ENCODE peak calls at places on chromosomes 7 and 10, in nine cellular contexts. One of them, this sample, is unnamed.
A peak's percentile ranks its signal among the peaks of the same experiment; 100 is the strongest.

GRCh38 chr7:140533394-140533872 is 54.1 kb upstream of the MKRN1 start:
- DNase-seq in epithelial cell of proximal tubule: no peak
- DNase-seq in aorta: no peak
- DNase-seq in H7: no peak
- DNase-seq in hepatocyte: peak; percentile 41
- DNase-seq in thoracic aorta: no peak
- DNase-seq in GM06990: no peak
- DNase-seq in AG10803: peak; percentile 14
- DNase-seq in fibroblast of lung: no peak
- DNase-seq in this sample: no peak

GRCh38 chr10:47207280-47207613 is 92.8 kb upstream of the GDF10 start:
- DNase-seq in epithelial cell of proximal tubule: no peak
- DNase-seq in aorta: no peak
- DNase-seq in H7: no peak
- DNase-seq in hepatocyte: peak; percentile 49
- DNase-seq in thoracic aorta: no peak
- DNase-seq in GM06990: no peak
- DNase-seq in AG10803: peak; percentile 5
- DNase-seq in fibroblast of lung: peak; percentile 25
- DNase-seq in this sample: no peak

GRCh38 chr7:8937204-8937603 is 503.8 kb downstream of the NXPH1 start:
- DNase-seq in epithelial cell of proximal tubule: no peak
- DNase-seq in aorta: no peak
- DNase-seq in H7: no peak
- DNase-seq in hepatocyte: no peak
- DNase-seq in thoracic aorta: no peak
- DNase-seq in GM06990: no peak
- DNase-seq in AG10803: no peak
- DNase-seq in fibroblast of lung: no peak
- DNase-seq in this sample: no peak

GRCh38 chr7:29236649-29237048 is 42.1 kb downstream of the CHN2 start:
- DNase-seq in epithelial cell of proximal tubule: no peak
- DNase-seq in aorta: no peak
- DNase-seq in H7: no peak
- DNase-seq in hepatocyte: no peak
- DNase-seq in thoracic aorta: no peak
- DNase-seq in GM06990: no peak
- DNase-seq in AG10803: no peak
- DNase-seq in fibroblast of lung: no peak
- DNase-seq in this sample: no peak

GRCh38 chr7:138324905-138325304 is 135.2 kb upstream of the TRIM24 start:
- DNase-seq in epithelial cell of proximal tubule: no peak
- DNase-seq in aorta: no peak
- DNase-seq in H7: no peak
- DNase-seq in hepatocyte: no peak
- DNase-seq in thoracic aorta: no peak
- DNase-seq in GM06990: no peak
- DNase-seq in AG10803: no peak
- DNase-seq in fibroblast of lung: no peak
- DNase-seq in this sample: no peak

GRCh38 chr7:3239291-3239691 is 61.8 kb upstream of the SDK1 start:
- DNase-seq in epithelial cell of proximal tubule: peak; percentile 82
- DNase-seq in aorta: no peak
- DNase-seq in H7: no peak
- DNase-seq in hepatocyte: no peak
- DNase-seq in thoracic aorta: no peak
- DNase-seq in GM06990: no peak
- DNase-seq in AG10803: no peak
- DNase-seq in fibroblast of lung: no peak
- DNase-seq in this sample: no peak

GRCh38 chr10:16986406-16987128 is 143.0 kb downstream of the CUBN start:
- DNase-seq in epithelial cell of proximal tubule: no peak
- DNase-seq in aorta: no peak
- DNase-seq in H7: no peak
- DNase-seq in hepatocyte: no peak
- DNase-seq in thoracic aorta: no peak
- DNase-seq in GM06990: no peak
- DNase-seq in AG10803: peak; percentile 95
- DNase-seq in fibroblast of lung: peak; percentile 60
- DNase-seq in this sample: no peak

GRCh38 chr7:98202367-98203195 is 8.7 kb upstream of the BHLHA15 start:
- DNase-seq in epithelial cell of proximal tubule: no peak
- DNase-seq in aorta: no peak
- DNase-seq in H7: no peak
- DNase-seq in hepatocyte: no peak
- DNase-seq in thoracic aorta: no peak
- DNase-seq in GM06990: peak; percentile 94
- DNase-seq in AG10803: no peak
- DNase-seq in fibroblast of lung: no peak
- DNase-seq in this sample: peak; percentile 98

GRCh38 chr10:46223626-46224413 is 63.0 kb upstream of the ANTXRL start:
- DNase-seq in epithelial cell of proximal tubule: no peak
- DNase-seq in aorta: no peak
- DNase-seq in H7: no peak
- DNase-seq in hepatocyte: no peak
- DNase-seq in thoracic aorta: no peak
- DNase-seq in GM06990: no peak
- DNase-seq in AG10803: no peak
- DNase-seq in fibroblast of lung: no peak
- DNase-seq in this sample: no peak

GRCh38 chr7:123643495-123644428 is 11.9 kb upstream of the LMOD2 start:
- DNase-seq in epithelial cell of proximal tubule: peak; percentile 15
- DNase-seq in aorta: no peak
- DNase-seq in H7: peak; percentile 72
- DNase-seq in hepatocyte: peak; percentile 59
- DNase-seq in thoracic aorta: no peak
- DNase-seq in GM06990: no peak
- DNase-seq in AG10803: peak; percentile 43
- DNase-seq in fibroblast of lung: peak; percentile 85
- DNase-seq in this sample: no peak

GRCh38 chr10:93376372-93377296 is 105.5 kb downstream of the MYOF start:
- DNase-seq in epithelial cell of proximal tubule: peak; percentile 41
- DNase-seq in aorta: peak; percentile 67
- DNase-seq in H7: peak; percentile 68
- DNase-seq in hepatocyte: peak; percentile 87
- DNase-seq in thoracic aorta: peak; percentile 33
- DNase-seq in GM06990: peak; percentile 9
- DNase-seq in AG10803: peak; percentile 87
- DNase-seq in fibroblast of lung: peak; percentile 93
- DNase-seq in this sample: peak; percentile 49

GRCh38 chr10:104913390-104913789 is 272.3 kb downstream of the SORCS3 start:
- DNase-seq in epithelial cell of proximal tubule: no peak
- DNase-seq in aorta: no peak
- DNase-seq in H7: no peak
- DNase-seq in hepatocyte: no peak
- DNase-seq in thoracic aorta: no peak
- DNase-seq in GM06990: no peak
- DNase-seq in AG10803: no peak
- DNase-seq in fibroblast of lung: no peak
- DNase-seq in this sample: no peak

DNA sequence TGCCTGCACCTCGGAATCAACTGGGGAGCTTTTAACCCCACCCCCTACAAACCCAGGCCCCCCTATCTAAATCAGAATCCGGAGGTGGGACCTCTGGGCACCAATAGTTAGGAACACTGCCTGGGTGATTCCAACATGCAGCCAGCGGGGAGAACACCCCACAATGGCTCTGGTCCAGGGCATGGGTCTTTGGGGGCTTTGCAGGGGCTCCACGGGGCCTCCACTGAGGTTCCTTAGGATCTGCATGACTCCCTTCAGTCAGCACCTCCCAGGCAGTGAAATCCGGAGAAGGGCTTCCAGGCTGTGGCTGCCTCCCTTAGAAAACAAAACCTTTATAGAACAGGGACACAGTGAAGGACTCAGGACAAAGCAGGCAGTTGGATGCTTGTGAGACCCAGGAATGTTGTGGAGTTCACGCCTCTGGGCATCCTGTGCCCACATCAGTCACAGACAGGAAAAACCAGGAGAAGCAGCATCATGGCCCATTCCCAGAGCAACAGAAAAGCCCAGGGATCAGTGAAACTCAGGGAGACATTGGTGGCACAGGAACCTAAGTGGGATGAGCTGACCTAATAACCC is 16.5 kb upstream of the AOC1 start:
- DNase-seq in epithelial cell of proximal tubule: no peak
- DNase-seq in aorta: no peak
- DNase-seq in H7: no peak
- DNase-seq in hepatocyte: no peak
- DNase-seq in thoracic aorta: no peak
- DNase-seq in GM06990: no peak
- DNase-seq in AG10803: no peak
- DNase-seq in fibroblast of lung: no peak
- DNase-seq in this sample: no peak
- H3K4me3 ChIP-seq in epithelial cell of proximal tubule: no peak overlapping the region
- H3K4me3 ChIP-seq in aorta: no peak overlapping the region
- H3K4me3 ChIP-seq in H7: no peak overlapping the region
- H3K4me3 ChIP-seq in hepatocyte: no peak overlapping the region
- H3K4me3 ChIP-seq in thoracic aorta: no peak overlapping the region
- H3K4me3 ChIP-seq in GM06990: no peak overlapping the region
- H3K4me3 ChIP-seq in AG10803: no peak overlapping the region
- H3K4me3 ChIP-seq in fibroblast of lung: no peak overlapping the region
- H3K4me3 ChIP-seq in this sample: no peak overlapping the region

GRCh38 chr7:44881610-44882009 is 3.7 kb downstream of the PURB start:
- DNase-seq in epithelial cell of proximal tubule: no peak
- DNase-seq in aorta: no peak
- DNase-seq in H7: no peak
- DNase-seq in hepatocyte: no peak
- DNase-seq in thoracic aorta: no peak
- DNase-seq in GM06990: no peak
- DNase-seq in AG10803: peak; percentile 61
- DNase-seq in fibroblast of lung: peak; percentile 88
- DNase-seq in this sample: no peak
- H3K4me3 ChIP-seq in epithelial cell of proximal tubule: peak overlapping the region; percentile 26
- H3K4me3 ChIP-seq in aorta: no peak overlapping the region
- H3K4me3 ChIP-seq in H7: no peak overlapping the region
- H3K4me3 ChIP-seq in hepatocyte: peak overlapping the region; percentile 17
- H3K4me3 ChIP-seq in thoracic aorta: peak overlapping the region; percentile 92
- H3K4me3 ChIP-seq in GM06990: peak overlapping the region; percentile 91
- H3K4me3 ChIP-seq in AG10803: peak overlapping the region; percentile 83
- H3K4me3 ChIP-seq in fibroblast of lung: peak overlapping the region; percentile 49
- H3K4me3 ChIP-seq in this sample: peak overlapping the region; percentile 53

GRCh38 chr10:8059191-8059936 is 4.9 kb downstream of the GATA3 start:
- DNase-seq in epithelial cell of proximal tubule: no peak
- DNase-seq in aorta: no peak
- DNase-seq in H7: peak; percentile 52
- DNase-seq in hepatocyte: no peak
- DNase-seq in thoracic aorta: no peak
- DNase-seq in GM06990: no peak
- DNase-seq in AG10803: no peak
- DNase-seq in fibroblast of lung: no peak
- DNase-seq in this sample: no peak

GRCh38 chr10:8061274-8062211 is 7.1 kb downstream of the GATA3 start:
- DNase-seq in epithelial cell of proximal tubule: no peak
- DNase-seq in aorta: no peak
- DNase-seq in H7: peak; percentile 62
- DNase-seq in hepatocyte: no peak
- DNase-seq in thoracic aorta: no peak
- DNase-seq in GM06990: peak; percentile 52
- DNase-seq in AG10803: no peak
- DNase-seq in fibroblast of lung: no peak
- DNase-seq in this sample: no peak

GRCh38 chr10:8058274-8059111 is 4.0 kb downstream of the GATA3 start:
- DNase-seq in epithelial cell of proximal tubule: no peak
- DNase-seq in aorta: no peak
- DNase-seq in H7: peak; percentile 74
- DNase-seq in hepatocyte: no peak
- DNase-seq in thoracic aorta: no peak
- DNase-seq in GM06990: no peak
- DNase-seq in AG10803: no peak
- DNase-seq in fibroblast of lung: no peak
- DNase-seq in this sample: no peak

GRCh38 chr10:8060010-8060703 is 5.7 kb downstream of the GATA3 start:
- DNase-seq in epithelial cell of proximal tubule: no peak
- DNase-seq in aorta: no peak
- DNase-seq in H7: peak; percentile 46
- DNase-seq in hepatocyte: peak; percentile 19
- DNase-seq in thoracic aorta: no peak
- DNase-seq in GM06990: peak; percentile 62
- DNase-seq in AG10803: peak; percentile 50
- DNase-seq in fibroblast of lung: no peak
- DNase-seq in this sample: no peak

DNA sequence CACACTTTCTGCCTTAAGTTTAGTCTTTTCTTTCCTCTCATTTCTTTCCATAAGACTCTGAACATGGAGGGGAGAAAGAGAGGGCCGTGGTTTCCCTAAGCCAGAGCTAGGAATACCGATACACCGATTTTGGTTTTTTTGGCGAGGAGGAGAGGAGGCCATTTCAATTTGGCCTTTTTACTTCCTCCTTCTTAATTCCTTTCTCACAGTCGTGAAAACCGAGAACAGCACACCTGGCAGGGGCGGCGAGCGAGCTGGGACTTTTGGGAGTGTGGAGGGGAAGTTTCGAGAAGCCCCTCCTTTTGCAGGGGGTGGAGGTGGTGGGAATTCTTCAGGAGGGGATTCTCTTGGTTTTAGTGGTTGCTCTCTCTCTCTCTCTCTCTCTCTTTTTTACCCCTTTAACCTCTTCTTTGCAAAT is 6.2 kb downstream of the GATA3 start:
- DNase-seq in epithelial cell of proximal tubule: no peak
- DNase-seq in aorta: no peak
- DNase-seq in H7: peak; percentile 51
- DNase-seq in hepatocyte: no peak
- DNase-seq in thoracic aorta: no peak
- DNase-seq in GM06990: peak; percentile 41
- DNase-seq in AG10803: no peak
- DNase-seq in fibroblast of lung: no peak
- DNase-seq in this sample: no peak
- H3K4me3 ChIP-seq in epithelial cell of proximal tubule: no peak overlapping the region
- H3K4me3 ChIP-seq in aorta: no peak overlapping the region
- H3K4me3 ChIP-seq in H7: no peak overlapping the region
- H3K4me3 ChIP-seq in hepatocyte: no peak overlapping the region
- H3K4me3 ChIP-seq in thoracic aorta: peak overlapping the region; percentile 11
- H3K4me3 ChIP-seq in GM06990: peak overlapping the region; percentile 25
- H3K4me3 ChIP-seq in AG10803: no peak overlapping the region
- H3K4me3 ChIP-seq in fibroblast of lung: no peak overlapping the region
- H3K4me3 ChIP-seq in this sample: peak overlapping the region; percentile 27

GRCh38 chr7:84490661-84491060 is 296.1 kb upstream of the SEMA3A start:
- DNase-seq in epithelial cell of proximal tubule: peak; percentile 16
- DNase-seq in aorta: no peak
- DNase-seq in H7: no peak
- DNase-seq in hepatocyte: peak; percentile 11
- DNase-seq in thoracic aorta: no peak
- DNase-seq in GM06990: no peak
- DNase-seq in AG10803: peak; percentile 82
- DNase-seq in fibroblast of lung: no peak
- DNase-seq in this sample: no peak

GRCh38 chr7:84492128-84492527 is 297.5 kb upstream of the SEMA3A start:
- DNase-seq in epithelial cell of proximal tubule: no peak
- DNase-seq in aorta: no peak
- DNase-seq in H7: no peak
- DNase-seq in hepatocyte: no peak
- DNase-seq in thoracic aorta: no peak
- DNase-seq in GM06990: no peak
- DNase-seq in AG10803: no peak
- DNase-seq in fibroblast of lung: no peak
- DNase-seq in this sample: no peak

GRCh38 chr7:84497873-84498272 is 303.3 kb upstream of the SEMA3A start:
- DNase-seq in epithelial cell of proximal tubule: no peak
- DNase-seq in aorta: no peak
- DNase-seq in H7: no peak
- DNase-seq in hepatocyte: no peak
- DNase-seq in thoracic aorta: no peak
- DNase-seq in GM06990: no peak
- DNase-seq in AG10803: peak; percentile 5
- DNase-seq in fibroblast of lung: no peak
- DNase-seq in this sample: no peak

GRCh38 chr7:84492565-84493034 is 298.0 kb upstream of the SEMA3A start:
- DNase-seq in epithelial cell of proximal tubule: no peak
- DNase-seq in aorta: no peak
- DNase-seq in H7: no peak
- DNase-seq in hepatocyte: no peak
- DNase-seq in thoracic aorta: no peak
- DNase-seq in GM06990: no peak
- DNase-seq in AG10803: peak; percentile 91
- DNase-seq in fibroblast of lung: no peak
- DNase-seq in this sample: no peak
- H3K4me3 ChIP-seq in epithelial cell of proximal tubule: no peak overlapping the region
- H3K4me3 ChIP-seq in aorta: no peak overlapping the region
- H3K4me3 ChIP-seq in H7: no peak overlapping the region
- H3K4me3 ChIP-seq in hepatocyte: no peak overlapping the region
- H3K4me3 ChIP-seq in thoracic aorta: no peak overlapping the region
- H3K4me3 ChIP-seq in GM06990: no peak overlapping the region
- H3K4me3 ChIP-seq in AG10803: peak overlapping the region; percentile 59
- H3K4me3 ChIP-seq in fibroblast of lung: no peak overlapping the region
- H3K4me3 ChIP-seq in this sample: no peak overlapping the region

This sample was measured in GM12864.